ENCODE peak calls at places on chromosomes 16 and 17, in five cellular contexts. M is transverse colon, Y is DND-41, P is ascending aorta, O is gastrocnemius medialis. A is an unnamed sample. For H3K9me3 and H3K4me1, the result is how much of the 10 kb centered on the place peaks cover.

GRCh38 chr17:40025991-40026815 is 11.0 kb downstream of the CSF3 start:
- DNase-seq in Y (peak), M (no peak), P (no peak), O (no peak), A (no peak)

GRCh38 chr17:40113961-40114272 is 7.9 kb upstream of the MSL1 start:
- DNase-seq in O (no peak), M (no peak), Y (no peak), P (no peak), A (no peak)

GRCh38 chr17:45296003-45296832 is 20.6 kb downstream of the MAP3K14 start:
- DNase-seq in O (no peak), M (peak), Y (no peak), P (no peak), A (no peak)

GRCh38 chr17:41420134-41420533 is 4.3 kb downstream of the KRT37 start:
- DNase-seq in Y (no peak), P (no peak), O (no peak), M (no peak), A (no peak)

GRCh38 chr16:49575352-49576172 is 202.0 kb downstream of the C16orf78 start:
- DNase-seq in P (peak), O (no peak), Y (no peak), M (peak), A (no peak)

GRCh38 chr17:20145567-20145966 is 136.4 kb downstream of the SPECC1 start:
- DNase-seq in O (no peak), P (no peak), M (no peak), Y (no peak), A (no peak)

GRCh38 chr17:29039764-29040598 is 3.0 kb upstream of the PIPOX start:
- DNase-seq in Y (no peak), O (no peak), P (no peak), M (no peak), A (no peak)

GRCh38 chr17:26782153-26782552 is 511.8 kb upstream of the WSB1 start:
- DNase-seq in M (no peak), Y (no peak), O (no peak), P (no peak), A (no peak)

GRCh38 chr17:28446716-28447395 is 26.6 kb upstream of the SLC13A2 start:
- DNase-seq in Y (no peak), P (no peak), O (no peak), M (no peak), A (no peak)

GRCh38 chr17:67375054-67375427 is 2.0 kb upstream of the PITPNC1 start:
- DNase-seq in O (no peak), M (no peak), Y (no peak), P (no peak), A (no peak)

GRCh38 chr17:72719582-72720493 is 372.6 kb downstream of the SLC39A11 start:
- DNase-seq in M (peak), O (no peak), P (no peak), Y (peak), A (peak)

GRCh38 chr17:77319211-77320031 is 178.7 kb downstream of the SEC14L1 start:
- DNase-seq in M (peak), P (peak), Y (peak), O (peak), A (peak)

GRCh38 chr17:77318021-77318420 is 177.3 kb downstream of the SEC14L1 start:
- DNase-seq in O (no peak), M (peak), P (no peak), Y (no peak), A (no peak)

GRCh38 chr17:77320046-77320445 is 179.3 kb downstream of the SEC14L1 start:
- DNase-seq in O (peak), P (no peak), M (peak), Y (no peak), A (no peak)

GRCh38 chr17:77317091-77317519 is 176.3 kb downstream of the SEC14L1 start:
- DNase-seq in Y (no peak), M (peak), P (no peak), O (no peak), A (no peak)

DNA sequence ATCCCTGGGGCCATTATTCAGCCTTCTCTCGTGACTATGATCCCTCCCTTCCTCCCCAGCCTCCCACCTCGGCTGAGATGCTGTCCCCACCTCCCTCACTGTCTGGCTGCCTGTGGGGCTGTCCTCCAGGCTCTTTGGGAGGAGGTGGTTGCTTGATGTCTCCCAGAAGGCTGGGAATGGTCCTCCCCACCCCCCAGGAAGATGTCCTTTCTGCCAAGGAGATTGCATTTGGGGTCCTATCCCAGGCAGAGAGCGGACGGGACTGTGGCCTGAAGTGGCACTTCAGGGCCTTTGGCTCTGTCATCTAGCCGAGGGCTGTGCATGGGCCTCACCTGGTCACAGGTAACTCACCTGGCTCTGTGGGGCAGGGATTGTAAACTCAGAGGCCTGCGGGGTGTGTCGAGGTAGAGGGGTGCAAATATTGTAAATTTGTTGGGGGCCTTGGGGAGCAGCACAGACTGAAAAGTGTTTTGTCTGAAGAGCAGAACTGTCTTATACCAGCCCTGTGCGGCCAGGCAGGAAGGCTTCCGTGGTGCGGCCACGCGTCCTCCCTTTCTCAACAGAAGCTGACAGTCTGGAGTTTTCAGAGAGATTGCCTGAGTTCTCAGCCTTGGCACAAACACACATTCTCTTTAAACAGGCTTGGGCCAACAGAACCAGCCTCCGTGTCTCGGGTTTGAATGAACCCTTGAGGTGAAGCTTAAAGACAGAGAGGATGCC is 177.9 kb downstream of the SEC14L1 start:
- DNase-seq in Y (no peak), M (peak), O (no peak), P (no peak), A (no peak)
- H3K27ac ChIP-seq in Y (no peak), M (peak), O (peak), P (peak), A (peak)

GRCh38 chr16:88289001-88289400 is 93.8 kb upstream of the ZNF469 start:
- DNase-seq in P (no peak), O (no peak), Y (no peak), M (no peak), A (no peak)

GRCh38 chr16:88286301-88286923 is 96.3 kb upstream of the ZNF469 start:
- DNase-seq in O (no peak), P (no peak), Y (no peak), M (no peak), A (no peak)

GRCh38 chr16:88288303-88288702 is 94.5 kb upstream of the ZNF469 start:
- DNase-seq in O (no peak), M (no peak), P (no peak), Y (no peak), A (no peak)

GRCh38 chr16:88285514-88285822 is 97.3 kb upstream of the ZNF469 start:
- DNase-seq in O (no peak), M (no peak), P (no peak), Y (no peak), A (no peak)

DNA sequence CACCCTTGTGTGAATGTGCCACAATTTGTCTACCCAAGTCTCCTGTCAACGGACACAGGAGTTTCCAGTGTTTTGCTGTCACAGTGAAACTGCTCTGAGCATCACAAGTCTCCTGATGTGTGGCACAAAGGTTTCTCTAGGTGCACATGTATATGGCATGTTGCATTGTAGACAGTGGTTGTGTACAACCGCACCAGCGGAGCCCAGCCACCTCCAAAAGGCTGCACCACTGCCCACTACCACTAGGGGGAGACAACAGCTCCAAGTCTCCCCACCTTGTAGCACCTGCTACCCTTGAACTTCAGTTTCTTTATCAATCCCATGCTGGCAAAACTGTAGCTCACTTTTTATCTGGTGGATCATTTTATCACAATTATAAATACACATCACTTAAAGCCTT is 95.5 kb upstream of the ZNF469 start:
- DNase-seq in P (no peak), O (no peak), M (no peak), Y (peak), A (no peak)
- H3K9me3 ChIP-seq in P (under half), O (under half), M (under half), Y (under half), A (under half)

DNA sequence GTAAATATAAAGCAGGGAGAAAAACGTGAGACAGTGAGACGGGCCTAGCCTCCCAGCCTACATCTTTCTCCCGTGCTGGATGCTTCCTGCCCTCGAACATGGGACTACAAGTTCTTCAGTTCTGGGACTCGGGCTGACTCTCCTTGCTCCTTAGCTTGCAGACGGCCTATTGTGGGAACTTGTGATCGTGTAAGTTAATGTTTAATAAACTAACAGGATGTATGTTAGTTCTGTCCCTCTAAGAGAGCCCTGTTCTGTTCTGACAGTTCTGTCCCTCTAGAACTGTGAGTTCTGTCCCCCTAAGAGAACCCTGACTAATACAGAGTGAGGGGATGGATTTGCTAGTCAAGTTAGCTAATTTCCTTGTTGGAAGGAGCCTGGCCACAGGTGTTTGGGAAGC is 16.7 kb upstream of the MYH10 start:
- DNase-seq in P (no peak), O (no peak), Y (no peak), M (no peak), A (no peak)
- H3K4me1 ChIP-seq in P (under half), O (under half), Y (under half), M (under half), A (under half)

DNA sequence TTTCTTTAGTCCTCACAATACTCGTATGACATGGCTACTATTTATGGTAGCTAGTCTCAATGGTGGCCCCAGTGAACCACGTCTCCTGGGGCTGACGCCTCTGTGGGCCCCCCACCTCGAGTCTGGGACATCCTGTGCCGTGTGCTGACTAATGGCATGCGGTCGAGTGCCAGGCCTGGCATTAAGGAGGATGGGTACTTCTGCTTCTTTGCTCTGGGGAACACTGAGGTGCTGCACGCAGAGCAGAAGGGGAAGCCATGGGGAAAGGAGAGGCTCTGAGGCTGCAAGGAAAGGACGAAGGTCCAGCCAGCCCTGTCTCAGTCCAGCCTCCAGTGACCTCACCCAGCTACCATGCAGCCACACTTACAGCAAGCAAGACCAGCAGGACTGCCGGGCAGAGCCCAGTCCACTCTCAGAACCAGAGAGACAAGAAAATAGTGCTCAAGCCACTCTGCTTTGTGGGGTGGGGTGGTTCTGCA is 5.7 kb upstream of the MPRIP start:
- DNase-seq in M (no peak), O (peak), Y (no peak), P (peak), A (no peak)
- H3K27ac ChIP-seq in M (no peak), O (peak), Y (no peak), P (peak), A (no peak)

GRCh38 chr16:79393564-79393963 is 207.0 kb downstream of the MAF start:
- DNase-seq in Y (no peak), O (no peak), M (no peak), P (no peak), A (no peak)

GRCh38 chr16:79392081-79392480 is 208.5 kb downstream of the MAF start:
- DNase-seq in O (no peak), M (no peak), P (no peak), Y (no peak), A (no peak)

GRCh38 chr16:79393121-79393520 is 207.4 kb downstream of the MAF start:
- DNase-seq in Y (no peak), O (no peak), P (no peak), M (no peak), A (no peak)

GRCh38 chr16:79391395-79391794 is 209.1 kb downstream of the MAF start:
- DNase-seq in P (no peak), O (no peak), Y (peak), M (no peak), A (no peak)

GRCh38 chr16:79395631-79396030 is 204.9 kb downstream of the MAF start:
- DNase-seq in Y (no peak), P (no peak), M (no peak), O (no peak), A (no peak)
- H3K9me3 ChIP-seq in Y (under half), P (under half), M (under half), O (under half), A (under half)

DNA sequence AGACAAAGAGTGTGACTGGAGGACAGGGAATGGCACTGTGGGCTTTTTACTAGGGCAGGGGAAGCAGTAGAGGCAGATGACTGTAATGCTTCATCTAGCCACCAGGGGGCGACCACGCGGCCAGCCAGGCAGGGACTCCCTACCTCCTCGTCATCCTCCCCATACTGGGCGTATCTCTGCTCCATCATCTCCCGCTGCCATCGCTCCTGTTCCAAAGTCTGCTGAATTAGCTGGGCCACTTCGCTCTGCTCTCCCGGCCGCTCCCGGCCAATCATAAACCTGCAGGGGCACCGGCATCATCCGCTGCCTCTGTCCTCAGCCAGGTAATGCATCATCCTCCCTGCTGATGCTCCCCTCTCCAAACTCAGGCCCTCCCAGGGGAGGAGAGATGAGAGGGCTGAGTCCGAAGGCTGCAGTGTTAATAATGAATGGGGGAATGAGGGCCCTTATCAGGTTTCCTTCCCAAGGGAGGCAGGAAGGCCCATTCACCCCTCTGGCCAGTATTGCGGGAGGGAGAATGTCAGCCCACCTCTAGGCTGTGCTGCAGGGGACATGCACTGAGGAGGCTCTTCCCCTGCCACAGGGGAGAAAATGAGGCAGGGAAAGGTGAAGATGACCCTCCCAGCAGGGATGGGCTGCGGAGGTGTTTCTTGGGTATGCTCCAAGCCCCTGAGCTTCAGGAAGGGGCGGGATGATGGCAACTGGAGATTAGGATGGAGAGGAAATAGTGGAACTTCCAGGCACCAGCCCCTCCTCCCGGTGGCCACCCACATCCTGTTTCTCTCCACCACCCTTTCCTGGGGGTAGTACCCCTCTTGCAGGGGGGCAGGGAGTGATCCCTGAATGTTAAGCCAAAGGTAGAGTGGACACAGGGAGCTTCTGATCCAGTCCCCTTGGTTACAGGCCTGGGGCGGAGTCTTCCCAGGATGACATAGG is 10.3 kb upstream of the SAMD14 start:
- DNase-seq in M (peak), P (no peak), O (peak), Y (peak), A (peak)
- H3K4me1 ChIP-seq in M (under half), P (under half), O (under half), Y (under half), A (under half)